ENCODE peak calls at places on chromosomes 6 and 20, in ten cellular contexts. Q is activated T-helper 1 cell treated with anti-CD3 and anti-CD28 coated beads, Interleukin-2, amount 50 U/mL, for 16 hours; B is dermis blood vessel endothelial cell; C is hypothalamus; S is A172; M is cardiac fibroblast; E is AG04450; F is neural crest cell; V is HT1080; Y is ACHN. T is an unnamed sample.

GRCh38 chr20:11544029-11544678 is 373.5 kb upstream of the BTBD3 start:
- DNase-seq in Q (no peak), B (peak; percentile 84), C (no peak), S (peak; percentile 72), M (peak; percentile 85), E (peak; percentile 37), F (peak; percentile 67), V (peak; percentile 61), Y (peak; percentile 77), T (peak; percentile 73)

GRCh38 chr6:151289399-151290007 is 49.7 kb downstream of the AKAP12 start:
- DNase-seq in Q (no peak), B (no peak), C (no peak), S (no peak), M (no peak), E (no peak), F (no peak), V (no peak), Y (no peak), T (no peak)

GRCh38 chr6:79694623-79695311 is 63.6 kb downstream of the SH3BGRL2 start:
- DNase-seq in Q (no peak), B (no peak), C (no peak), S (no peak), M (no peak), E (no peak), F (no peak), V (no peak), Y (no peak), T (no peak)

GRCh38 chr6:62670490-62671223 is 384.6 kb upstream of the KHDRBS2 start:
- DNase-seq in Q (no peak), B (no peak), C (no peak), S (no peak), M (no peak), E (no peak), F (no peak), V (no peak), Y (no peak), T (no peak)

GRCh38 chr6:3742076-3742425 is 9.5 kb downstream of the PXDC1 start:
- DNase-seq in Q (no peak), B (peak; percentile 8), C (no peak), S (no peak), M (no peak), E (no peak), F (no peak), V (no peak), Y (no peak), T (no peak)

GRCh38 chr20:44781791-44782190 is 28.6 kb downstream of the RIMS4 start:
- DNase-seq in Q (no peak), B (no peak), C (no peak), S (no peak), M (no peak), E (no peak), F (no peak), V (no peak), Y (no peak), T (no peak)

GRCh38 chr6:126202689-126203088 is 137.2 kb upstream of the CENPW start:
- DNase-seq in Q (no peak), B (no peak), C (no peak), S (no peak), M (no peak), E (no peak), F (no peak), V (no peak), Y (no peak), T (no peak)

GRCh38 chr6:28281288-28282064 is at the start of gene PGBD1:
- DNase-seq in Q (no peak), B (peak; percentile 86), C (peak; percentile 48), S (peak; percentile 50), M (peak; percentile 78), E (peak; percentile 44), F (peak; percentile 77), V (peak; percentile 74), Y (peak; percentile 77), T (peak; percentile 78)

GRCh38 chr20:56949318-56949717 is 317.1 kb downstream of the BMP7 start:
- DNase-seq in Q (no peak), B (no peak), C (no peak), S (no peak), M (no peak), E (no peak), F (no peak), V (no peak), Y (no peak), T (no peak)

GRCh38 chr20:39518649-39519048 is 556.5 kb downstream of the DHX35 start:
- DNase-seq in Q (no peak), B (no peak), C (no peak), S (no peak), M (no peak), E (no peak), F (no peak), V (no peak), Y (no peak), T (no peak)

GRCh38 chr6:110325197-110325596 is 33.0 kb downstream of the METTL24 start:
- DNase-seq in Q (no peak), B (no peak), C (no peak), S (no peak), M (peak; percentile 51), E (peak; percentile 79), F (no peak), V (no peak), Y (no peak), T (no peak)

GRCh38 chr6:27809939-27810767 is 102.0 kb downstream of the OR2B2 start:
- DNase-seq in Q (peak; percentile 53), B (peak; percentile 97), C (no peak), S (peak; percentile 95), M (peak; percentile 99), E (peak; percentile 95), F (peak; percentile 67), V (peak; percentile 97), Y (peak; percentile 96), T (peak; percentile 92)

GRCh38 chr6:139597781-139598368 is 223.4 kb upstream of the CITED2 start:
- DNase-seq in Q (no peak), B (no peak), C (peak; percentile 7), S (peak; percentile 63), M (peak; percentile 97), E (peak; percentile 95), F (no peak), V (peak; percentile 66), Y (peak; percentile 46), T (peak; percentile 33)

GRCh38 chr20:35353646-35354045 is 58.1 kb downstream of the UQCC1 start:
- DNase-seq in Q (no peak), B (no peak), C (no peak), S (no peak), M (no peak), E (no peak), F (no peak), V (no peak), Y (no peak), T (no peak)

GRCh38 chr6:87793340-87793739 is 91.3 kb upstream of the AKIRIN2 start:
- DNase-seq in Q (no peak), B (no peak), C (no peak), S (no peak), M (no peak), E (no peak), F (no peak), V (no peak), Y (no peak), T (no peak)

GRCh38 chr20:51815383-51816076 is 13.2 kb upstream of the SALL4 start:
- DNase-seq in Q (no peak), B (no peak), C (no peak), S (no peak), M (no peak), E (no peak), F (no peak), V (no peak), Y (no peak), T (no peak)

GRCh38 chr20:3712279-3712873 is at the start of gene SIGLEC1:
- DNase-seq in Q (no peak), B (no peak), C (peak; percentile 9), S (no peak), M (no peak), E (no peak), F (no peak), V (no peak), Y (no peak), T (no peak)

GRCh38 chr6:5422321-5422915 is 161.1 kb downstream of the FARS2 start:
- DNase-seq in Q (no peak), B (peak; percentile 76), C (no peak), S (peak; percentile 49), M (peak; percentile 60), E (peak; percentile 21), F (no peak), V (peak; percentile 38), Y (peak; percentile 35), T (peak; percentile 31)